ENCODE peak calls at places on chromosomes 11 and 22, in five cellular contexts. J is brain microvascular endothelial cell, E is K562, I is right cardiac atrium, O is left ventricle myocardium inferior. X is an unnamed sample.

GRCh38 chr11:62443390-62444201 is 24.8 kb downstream of the SCGB1A1 start:
- DNase-seq in J (no peak), E (no peak), I (peak; percentile 66), O (peak; percentile 31), X (no peak)

GRCh38 chr11:117169726-117170125 is 8.8 kb upstream of the SIDT2 start:
- DNase-seq in J (no peak), E (no peak), I (no peak), O (no peak), X (no peak)

GRCh38 chr11:94728541-94728940 is 39.6 kb upstream of the AMOTL1 start:
- DNase-seq in J (no peak), E (no peak), I (no peak), O (no peak), X (no peak)

GRCh38 chr11:20672575-20672974 is 3.2 kb downstream of the NELL1 start:
- DNase-seq in J (no peak), E (peak; percentile 21), I (no peak), O (no peak), X (no peak)

GRCh38 chr11:11857769-11858168 is 16.0 kb downstream of the USP47 start:
- DNase-seq in J (no peak), E (no peak), I (no peak), O (no peak), X (no peak)

GRCh38 chr11:119222308-119222707 is 16.2 kb downstream of the CBL start:
- DNase-seq in J (peak; percentile 5), E (no peak), I (no peak), O (no peak), X (no peak)

GRCh38 chr11:47784785-47785381 is 17.7 kb upstream of the FNBP4 start:
- DNase-seq in J (no peak), E (no peak), I (no peak), O (no peak), X (no peak)

GRCh38 chr11:65262775-65263174 is 1.0 kb downstream of the POLA2 start:
- DNase-seq in J (no peak), E (peak; percentile 33), I (no peak), O (no peak), X (no peak)

GRCh38 chr22:44964722-44965078 is 45.1 kb downstream of the PHF21B start:
- DNase-seq in J (no peak), E (no peak), I (no peak), O (no peak), X (no peak)

GRCh38 chr11:35389897-35390462 is 29.4 kb downstream of the SLC1A2 start:
- DNase-seq in J (no peak), E (no peak), I (no peak), O (no peak), X (no peak)

GRCh38 chr11:45275823-45276222 is 10.3 kb downstream of the SYT13 start:
- DNase-seq in J (no peak), E (no peak), I (no peak), O (no peak), X (no peak)

GRCh38 chr11:12161137-12161536 is 50.7 kb downstream of the MICAL2 start:
- DNase-seq in J (no peak), E (no peak), I (no peak), O (no peak), X (no peak)

GRCh38 chr11:95739526-95739925 is 50.1 kb downstream of the FAM76B start:
- DNase-seq in J (no peak), E (no peak), I (no peak), O (no peak), X (peak; percentile 63)

GRCh38 chr22:22062306-22062793 is 79.8 kb upstream of the TOP3B start:
- DNase-seq in J (no peak), E (no peak), I (no peak), O (no peak), X (no peak)
- H3K27ac ChIP-seq in J (no peak overlapping the region), E (no peak overlapping the region), I (no peak overlapping the region), O (peak overlapping the region; percentile 72), X (no peak overlapping the region)

GRCh38 chr22:23203452-23204124 is 23.3 kb downstream of the BCR start:
- DNase-seq in J (no peak), E (peak; percentile 64), I (no peak), O (no peak), X (no peak)

GRCh38 chr22:23197836-23198235 is 17.5 kb downstream of the BCR start:
- DNase-seq in J (no peak), E (peak; percentile 83), I (no peak), O (no peak), X (no peak)

GRCh38 chr22:23199159-23199558 is 18.9 kb downstream of the BCR start:
- DNase-seq in J (no peak), E (peak; percentile 69), I (no peak), O (no peak), X (no peak)

GRCh38 chr22:23202812-23203451 is 22.6 kb downstream of the BCR start:
- DNase-seq in J (no peak), E (peak; percentile 57), I (no peak), O (no peak), X (no peak)

GRCh38 chr22:23200896-23201295 is 20.6 kb downstream of the BCR start:
- DNase-seq in J (no peak), E (no peak), I (no peak), O (no peak), X (no peak)
- H3K27ac ChIP-seq in J (no peak overlapping the region), E (no peak overlapping the region), I (no peak overlapping the region), O (no peak overlapping the region), X (no peak overlapping the region)

GRCh38 chr22:36377022-36377631 is 10.6 kb downstream of the MYH9 start:
- DNase-seq in J (no peak), E (no peak), I (no peak), O (no peak), X (no peak)

GRCh38 chr22:36374603-36375024 is 13.2 kb downstream of the MYH9 start:
- DNase-seq in J (no peak), E (no peak), I (no peak), O (no peak), X (no peak)

GRCh38 chr22:36378080-36378788 is 9.5 kb downstream of the MYH9 start:
- DNase-seq in J (no peak), E (no peak), I (no peak), O (no peak), X (no peak)

GRCh38 chr22:36375071-36375980 is 12.4 kb downstream of the MYH9 start:
- DNase-seq in J (no peak), E (no peak), I (no peak), O (no peak), X (no peak)

DNA sequence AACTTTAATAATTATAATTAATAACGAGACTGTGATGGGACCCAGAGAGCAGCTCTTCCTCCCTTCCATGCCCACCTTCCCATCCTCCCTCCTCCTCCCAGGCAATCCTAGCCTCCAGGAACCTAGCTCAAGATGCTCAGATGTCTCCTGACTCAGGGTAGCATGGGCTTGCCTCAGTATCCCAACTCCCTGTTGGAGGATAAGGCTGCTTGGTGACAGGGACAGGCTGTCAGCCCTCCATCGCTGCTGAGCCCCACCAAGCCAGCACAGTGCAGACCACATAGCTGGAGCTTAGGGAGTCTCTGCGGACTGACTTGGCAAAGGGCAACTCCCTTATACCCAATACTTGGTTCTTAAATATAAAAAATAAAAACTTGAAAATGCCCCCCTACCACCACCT is 11.5 kb downstream of the MYH9 start:
- DNase-seq in J (no peak), E (no peak), I (no peak), O (no peak), X (no peak)
- H3K27ac ChIP-seq in J (no peak overlapping the region), E (no peak overlapping the region), I (peak overlapping the region; percentile 71), O (peak overlapping the region; percentile 100), X (no peak overlapping the region)

GRCh38 chr11:46520971-46521745 is 72.7 kb downstream of the AMBRA1 start:
- DNase-seq in J (peak; percentile 34), E (no peak), I (no peak), O (no peak), X (no peak)
- H3K27ac ChIP-seq in J (no peak overlapping the region), E (no peak overlapping the region), I (no peak overlapping the region), O (no peak overlapping the region), X (no peak overlapping the region)

DNA sequence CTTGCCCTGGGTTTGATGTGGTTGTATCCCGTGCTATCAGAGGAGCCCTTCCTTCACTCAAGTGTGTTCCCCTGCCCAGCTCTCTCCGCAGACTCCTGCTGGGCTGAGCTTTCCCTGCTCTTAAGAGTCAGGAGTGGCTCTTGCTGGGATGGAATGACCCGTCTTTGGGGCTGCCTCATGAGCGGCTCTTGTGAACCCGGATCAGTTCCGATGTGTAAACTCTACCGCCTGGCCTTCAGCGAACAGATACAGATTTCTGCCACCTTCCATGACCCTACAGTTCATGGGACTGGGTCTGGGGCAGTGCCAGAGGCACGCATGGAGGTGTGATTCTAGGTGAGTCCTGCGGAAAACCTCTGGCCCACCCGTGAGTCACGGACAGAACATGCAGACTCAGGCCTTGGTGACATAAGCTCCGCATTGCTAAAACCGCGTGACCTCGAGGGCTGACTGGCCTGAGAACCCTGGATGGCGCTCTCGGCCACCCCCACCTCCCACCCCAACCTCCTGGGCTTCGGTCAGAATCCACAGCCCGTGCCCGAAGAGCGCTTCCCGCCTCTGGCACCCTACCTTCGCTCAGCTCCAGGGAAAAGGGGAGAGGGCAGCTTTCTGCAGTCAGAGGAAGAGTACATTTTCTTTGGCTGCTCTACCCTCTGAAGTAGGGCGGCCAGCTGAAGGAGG is 1.3 kb upstream of the ZBTB16 start:
- DNase-seq in J (no peak), E (no peak), I (peak; percentile 55), O (peak; percentile 35), X (no peak)
- H3K27ac ChIP-seq in J (no peak overlapping the region), E (no peak overlapping the region), I (peak overlapping the region; percentile 95), O (peak overlapping the region; percentile 100), X (no peak overlapping the region)

GRCh38 chr11:71103266-71103665 is 149.1 kb downstream of the SHANK2 start:
- DNase-seq in J (no peak), E (no peak), I (no peak), O (no peak), X (no peak)
- H3K27ac ChIP-seq in J (no peak overlapping the region), E (no peak overlapping the region), I (no peak overlapping the region), O (no peak overlapping the region), X (no peak overlapping the region)